ENCODE peak calls at places on chromosomes 13 and 19, in seven cellular contexts. One of them, this sample, is unnamed.

GRCh38 chr13:98524391-98524790 is 52.5 kb downstream of the STK24 start:
- ATAC-seq in heart right ventricle: no peak
- ATAC-seq in heart left ventricle: peak; percentile 29
- ATAC-seq in upper lobe of left lung: no peak
- ATAC-seq in activated CD8-positive, alpha-beta T cell treated with anti-CD3 and anti-CD28 coated beads, Interleukin-2, amount 10 ng/mL, durations not matched to agents 7 days and 5 days: no peak
- ATAC-seq in A549: no peak
- ATAC-seq in lower lobe of right lung: no peak
- ATAC-seq in this sample: no peak

GRCh38 chr13:111060237-111060919 is 54.7 kb upstream of the ARHGEF7 start:
- ATAC-seq in lower lobe of right lung: no peak
- ATAC-seq in activated CD8-positive, alpha-beta T cell treated with anti-CD3 and anti-CD28 coated beads, Interleukin-2, amount 10 ng/mL, durations not matched to agents 7 days and 5 days: no peak
- ATAC-seq in heart right ventricle: no peak
- ATAC-seq in upper lobe of left lung: no peak
- ATAC-seq in heart left ventricle: no peak
- ATAC-seq in A549: no peak
- ATAC-seq in this sample: no peak

GRCh38 chr13:23510979-23511735 is 59.1 kb upstream of the TNFRSF19 start:
- ATAC-seq in A549: peak; percentile 64
- ATAC-seq in heart right ventricle: no peak
- ATAC-seq in lower lobe of right lung: no peak
- ATAC-seq in heart left ventricle: peak; percentile 42
- ATAC-seq in upper lobe of left lung: peak; percentile 34
- ATAC-seq in activated CD8-positive, alpha-beta T cell treated with anti-CD3 and anti-CD28 coated beads, Interleukin-2, amount 10 ng/mL, durations not matched to agents 7 days and 5 days: no peak
- ATAC-seq in this sample: peak; percentile 50

GRCh38 chr13:27847669-27848068 is 55.4 kb downstream of the GSX1 start:
- ATAC-seq in A549: no peak
- ATAC-seq in heart right ventricle: no peak
- ATAC-seq in activated CD8-positive, alpha-beta T cell treated with anti-CD3 and anti-CD28 coated beads, Interleukin-2, amount 10 ng/mL, durations not matched to agents 7 days and 5 days: no peak
- ATAC-seq in upper lobe of left lung: no peak
- ATAC-seq in lower lobe of right lung: no peak
- ATAC-seq in heart left ventricle: no peak
- ATAC-seq in this sample: no peak

GRCh38 chr13:83184150-83184475 is 698.2 kb downstream of the SLITRK1 start:
- ATAC-seq in heart right ventricle: no peak
- ATAC-seq in lower lobe of right lung: peak; percentile 11
- ATAC-seq in upper lobe of left lung: no peak
- ATAC-seq in activated CD8-positive, alpha-beta T cell treated with anti-CD3 and anti-CD28 coated beads, Interleukin-2, amount 10 ng/mL, durations not matched to agents 7 days and 5 days: no peak
- ATAC-seq in A549: no peak
- ATAC-seq in heart left ventricle: no peak
- ATAC-seq in this sample: no peak

GRCh38 chr13:51770160-51770559 is 33.8 kb downstream of the DHRS12 start:
- ATAC-seq in upper lobe of left lung: no peak
- ATAC-seq in activated CD8-positive, alpha-beta T cell treated with anti-CD3 and anti-CD28 coated beads, Interleukin-2, amount 10 ng/mL, durations not matched to agents 7 days and 5 days: no peak
- ATAC-seq in A549: no peak
- ATAC-seq in lower lobe of right lung: no peak
- ATAC-seq in heart left ventricle: no peak
- ATAC-seq in heart right ventricle: no peak
- ATAC-seq in this sample: no peak

GRCh38 chr13:98787173-98787572 is 34.7 kb upstream of the SLC15A1 start:
- ATAC-seq in lower lobe of right lung: no peak
- ATAC-seq in activated CD8-positive, alpha-beta T cell treated with anti-CD3 and anti-CD28 coated beads, Interleukin-2, amount 10 ng/mL, durations not matched to agents 7 days and 5 days: no peak
- ATAC-seq in heart right ventricle: no peak
- ATAC-seq in heart left ventricle: no peak
- ATAC-seq in upper lobe of left lung: no peak
- ATAC-seq in A549: no peak
- ATAC-seq in this sample: no peak

GRCh38 chr19:15287496-15287895 is 44.8 kb downstream of the BRD4 start:
- ATAC-seq in upper lobe of left lung: no peak
- ATAC-seq in heart left ventricle: no peak
- ATAC-seq in A549: no peak
- ATAC-seq in heart right ventricle: no peak
- ATAC-seq in activated CD8-positive, alpha-beta T cell treated with anti-CD3 and anti-CD28 coated beads, Interleukin-2, amount 10 ng/mL, durations not matched to agents 7 days and 5 days: peak; percentile 38
- ATAC-seq in lower lobe of right lung: no peak
- ATAC-seq in this sample: no peak

GRCh38 chr13:78341032-78341431 is 262.3 kb downstream of the POU4F1 start:
- ATAC-seq in activated CD8-positive, alpha-beta T cell treated with anti-CD3 and anti-CD28 coated beads, Interleukin-2, amount 10 ng/mL, durations not matched to agents 7 days and 5 days: no peak
- ATAC-seq in heart right ventricle: no peak
- ATAC-seq in heart left ventricle: no peak
- ATAC-seq in A549: no peak
- ATAC-seq in lower lobe of right lung: no peak
- ATAC-seq in upper lobe of left lung: no peak
- ATAC-seq in this sample: no peak

GRCh38 chr13:21595546-21595822 is 8.5 kb downstream of the MICU2 start:
- ATAC-seq in activated CD8-positive, alpha-beta T cell treated with anti-CD3 and anti-CD28 coated beads, Interleukin-2, amount 10 ng/mL, durations not matched to agents 7 days and 5 days: peak; percentile 27
- ATAC-seq in A549: no peak
- ATAC-seq in heart right ventricle: no peak
- ATAC-seq in heart left ventricle: peak; percentile 13
- ATAC-seq in upper lobe of left lung: no peak
- ATAC-seq in lower lobe of right lung: peak; percentile 51
- ATAC-seq in this sample: peak; percentile 86

GRCh38 chr19:33226550-33227241 is 1.0 kb upstream of the SLC7A10 start:
- ATAC-seq in lower lobe of right lung: peak; percentile 83
- ATAC-seq in heart left ventricle: no peak
- ATAC-seq in A549: peak; percentile 32
- ATAC-seq in heart right ventricle: no peak
- ATAC-seq in activated CD8-positive, alpha-beta T cell treated with anti-CD3 and anti-CD28 coated beads, Interleukin-2, amount 10 ng/mL, durations not matched to agents 7 days and 5 days: peak; percentile 56
- ATAC-seq in upper lobe of left lung: peak; percentile 64
- ATAC-seq in this sample: peak; percentile 46

GRCh38 chr13:30923423-30923822 is 9.0 kb upstream of the TEX26 start:
- ATAC-seq in upper lobe of left lung: no peak
- ATAC-seq in activated CD8-positive, alpha-beta T cell treated with anti-CD3 and anti-CD28 coated beads, Interleukin-2, amount 10 ng/mL, durations not matched to agents 7 days and 5 days: no peak
- ATAC-seq in heart right ventricle: no peak
- ATAC-seq in heart left ventricle: no peak
- ATAC-seq in lower lobe of right lung: no peak
- ATAC-seq in A549: no peak
- ATAC-seq in this sample: peak; percentile 83

GRCh38 chr19:19606021-19606420 is 12.5 kb downstream of the PBX4 start:
- ATAC-seq in A549: no peak
- ATAC-seq in heart right ventricle: no peak
- ATAC-seq in activated CD8-positive, alpha-beta T cell treated with anti-CD3 and anti-CD28 coated beads, Interleukin-2, amount 10 ng/mL, durations not matched to agents 7 days and 5 days: peak; percentile 65
- ATAC-seq in lower lobe of right lung: peak; percentile 42
- ATAC-seq in heart left ventricle: no peak
- ATAC-seq in upper lobe of left lung: no peak
- ATAC-seq in this sample: peak; percentile 95

GRCh38 chr19:47483200-47483599 is 819 bp downstream of the KPTN start:
- ATAC-seq in A549: no peak
- ATAC-seq in heart right ventricle: no peak
- ATAC-seq in heart left ventricle: no peak
- ATAC-seq in activated CD8-positive, alpha-beta T cell treated with anti-CD3 and anti-CD28 coated beads, Interleukin-2, amount 10 ng/mL, durations not matched to agents 7 days and 5 days: no peak
- ATAC-seq in upper lobe of left lung: no peak
- ATAC-seq in lower lobe of right lung: no peak
- ATAC-seq in this sample: no peak

GRCh38 chr19:41535029-41535622 is 40.8 kb upstream of the CEACAM21 start:
- ATAC-seq in activated CD8-positive, alpha-beta T cell treated with anti-CD3 and anti-CD28 coated beads, Interleukin-2, amount 10 ng/mL, durations not matched to agents 7 days and 5 days: peak; percentile 43
- ATAC-seq in heart right ventricle: no peak
- ATAC-seq in lower lobe of right lung: no peak
- ATAC-seq in heart left ventricle: no peak
- ATAC-seq in upper lobe of left lung: no peak
- ATAC-seq in A549: no peak
- ATAC-seq in this sample: peak; percentile 24

GRCh38 chr13:40941581-40941980 is 77.5 kb downstream of the ELF1 start:
- ATAC-seq in lower lobe of right lung: no peak
- ATAC-seq in heart left ventricle: no peak
- ATAC-seq in A549: no peak
- ATAC-seq in heart right ventricle: no peak
- ATAC-seq in activated CD8-positive, alpha-beta T cell treated with anti-CD3 and anti-CD28 coated beads, Interleukin-2, amount 10 ng/mL, durations not matched to agents 7 days and 5 days: no peak
- ATAC-seq in upper lobe of left lung: no peak
- ATAC-seq in this sample: no peak

GRCh38 chr13:40812724-40813445 is 23.5 kb downstream of the SLC25A15 start:
- ATAC-seq in heart right ventricle: no peak
- ATAC-seq in activated CD8-positive, alpha-beta T cell treated with anti-CD3 and anti-CD28 coated beads, Interleukin-2, amount 10 ng/mL, durations not matched to agents 7 days and 5 days: no peak
- ATAC-seq in lower lobe of right lung: no peak
- ATAC-seq in heart left ventricle: no peak
- ATAC-seq in A549: no peak
- ATAC-seq in upper lobe of left lung: no peak
- ATAC-seq in this sample: no peak

GRCh38 chr19:35899547-35900214 is 659 bp downstream of the NFKBID start:
- ATAC-seq in heart right ventricle: peak; percentile 87
- ATAC-seq in upper lobe of left lung: peak; percentile 88
- ATAC-seq in lower lobe of right lung: peak; percentile 91
- ATAC-seq in A549: peak; percentile 85
- ATAC-seq in heart left ventricle: peak; percentile 86
- ATAC-seq in activated CD8-positive, alpha-beta T cell treated with anti-CD3 and anti-CD28 coated beads, Interleukin-2, amount 10 ng/mL, durations not matched to agents 7 days and 5 days: peak; percentile 37
- ATAC-seq in this sample: peak; percentile 83

GRCh38 chr19:42233106-42233505 is 9.3 kb downstream of the GSK3A start:
- ATAC-seq in heart left ventricle: no peak
- ATAC-seq in activated CD8-positive, alpha-beta T cell treated with anti-CD3 and anti-CD28 coated beads, Interleukin-2, amount 10 ng/mL, durations not matched to agents 7 days and 5 days: no peak
- ATAC-seq in lower lobe of right lung: no peak
- ATAC-seq in heart right ventricle: no peak
- ATAC-seq in upper lobe of left lung: no peak
- ATAC-seq in A549: no peak
- ATAC-seq in this sample: no peak

GRCh38 chr19:3275068-3275582 is 50.7 kb downstream of the CELF5 start:
- ATAC-seq in heart left ventricle: peak; percentile 5
- ATAC-seq in A549: peak; percentile 65
- ATAC-seq in heart right ventricle: no peak
- ATAC-seq in activated CD8-positive, alpha-beta T cell treated with anti-CD3 and anti-CD28 coated beads, Interleukin-2, amount 10 ng/mL, durations not matched to agents 7 days and 5 days: peak; percentile 55
- ATAC-seq in lower lobe of right lung: no peak
- ATAC-seq in upper lobe of left lung: no peak
- ATAC-seq in this sample: no peak

GRCh38 chr19:54311486-54311885 is 1.5 kb downstream of the LILRA5 start:
- ATAC-seq in lower lobe of right lung: no peak
- ATAC-seq in A549: no peak
- ATAC-seq in upper lobe of left lung: no peak
- ATAC-seq in heart left ventricle: no peak
- ATAC-seq in activated CD8-positive, alpha-beta T cell treated with anti-CD3 and anti-CD28 coated beads, Interleukin-2, amount 10 ng/mL, durations not matched to agents 7 days and 5 days: no peak
- ATAC-seq in heart right ventricle: no peak
- ATAC-seq in this sample: no peak

GRCh38 chr19:35612559-35613321 is at the start of gene HAUS5:
- ATAC-seq in A549: peak; percentile 92
- ATAC-seq in heart left ventricle: peak; percentile 99
- ATAC-seq in upper lobe of left lung: peak; percentile 97
- ATAC-seq in heart right ventricle: peak; percentile 99
- ATAC-seq in activated CD8-positive, alpha-beta T cell treated with anti-CD3 and anti-CD28 coated beads, Interleukin-2, amount 10 ng/mL, durations not matched to agents 7 days and 5 days: peak; percentile 93
- ATAC-seq in lower lobe of right lung: peak; percentile 94
- ATAC-seq in this sample: peak; percentile 92

GRCh38 chr13:51370811-51371210 is 31.3 kb downstream of the SERPINE3 start:
- ATAC-seq in A549: no peak
- ATAC-seq in heart right ventricle: no peak
- ATAC-seq in activated CD8-positive, alpha-beta T cell treated with anti-CD3 and anti-CD28 coated beads, Interleukin-2, amount 10 ng/mL, durations not matched to agents 7 days and 5 days: no peak
- ATAC-seq in lower lobe of right lung: no peak
- ATAC-seq in heart left ventricle: no peak
- ATAC-seq in upper lobe of left lung: no peak
- ATAC-seq in this sample: no peak

GRCh38 chr13:84088996-84089395 is 206.7 kb upstream of the SLITRK1 start:
- ATAC-seq in upper lobe of left lung: no peak
- ATAC-seq in heart left ventricle: no peak
- ATAC-seq in activated CD8-positive, alpha-beta T cell treated with anti-CD3 and anti-CD28 coated beads, Interleukin-2, amount 10 ng/mL, durations not matched to agents 7 days and 5 days: no peak
- ATAC-seq in A549: no peak
- ATAC-seq in lower lobe of right lung: no peak
- ATAC-seq in heart right ventricle: no peak
- ATAC-seq in this sample: no peak

GRCh38 chr19:51461723-51462161 is 3.5 kb upstream of the SIGLEC8 start:
- ATAC-seq in activated CD8-positive, alpha-beta T cell treated with anti-CD3 and anti-CD28 coated beads, Interleukin-2, amount 10 ng/mL, durations not matched to agents 7 days and 5 days: no peak
- ATAC-seq in lower lobe of right lung: peak; percentile 48
- ATAC-seq in A549: no peak
- ATAC-seq in heart right ventricle: peak; percentile 52
- ATAC-seq in upper lobe of left lung: peak; percentile 57
- ATAC-seq in heart left ventricle: peak; percentile 48
- ATAC-seq in this sample: peak; percentile 27

GRCh38 chr19:18603255-18603957 is 3.2 kb downstream of the CRLF1 start:
- ATAC-seq in heart right ventricle: no peak
- ATAC-seq in lower lobe of right lung: no peak
- ATAC-seq in heart left ventricle: peak; percentile 45
- ATAC-seq in A549: peak; percentile 65
- ATAC-seq in upper lobe of left lung: no peak
- ATAC-seq in activated CD8-positive, alpha-beta T cell treated with anti-CD3 and anti-CD28 coated beads, Interleukin-2, amount 10 ng/mL, durations not matched to agents 7 days and 5 days: peak; percentile 46
- ATAC-seq in this sample: no peak

GRCh38 chr19:843180-843835 is 2.5 kb downstream of the PRTN3 start:
- ATAC-seq in lower lobe of right lung: peak; percentile 64
- ATAC-seq in A549: peak; percentile 83
- ATAC-seq in activated CD8-positive, alpha-beta T cell treated with anti-CD3 and anti-CD28 coated beads, Interleukin-2, amount 10 ng/mL, durations not matched to agents 7 days and 5 days: peak; percentile 23
- ATAC-seq in heart right ventricle: no peak
- ATAC-seq in upper lobe of left lung: peak; percentile 49
- ATAC-seq in heart left ventricle: peak; percentile 54
- ATAC-seq in this sample: peak; percentile 21

GRCh38 chr13:39224841-39225240 is 186.6 kb downstream of the NHLRC3 start:
- ATAC-seq in heart right ventricle: no peak
- ATAC-seq in activated CD8-positive, alpha-beta T cell treated with anti-CD3 and anti-CD28 coated beads, Interleukin-2, amount 10 ng/mL, durations not matched to agents 7 days and 5 days: no peak
- ATAC-seq in A549: no peak
- ATAC-seq in upper lobe of left lung: no peak
- ATAC-seq in lower lobe of right lung: no peak
- ATAC-seq in heart left ventricle: no peak
- ATAC-seq in this sample: no peak

GRCh38 chr13:72218966-72219365 is 352.0 kb upstream of the DACH1 start:
- ATAC-seq in activated CD8-positive, alpha-beta T cell treated with anti-CD3 and anti-CD28 coated beads, Interleukin-2, amount 10 ng/mL, durations not matched to agents 7 days and 5 days: no peak
- ATAC-seq in heart left ventricle: no peak
- ATAC-seq in A549: no peak
- ATAC-seq in lower lobe of right lung: no peak
- ATAC-seq in upper lobe of left lung: no peak
- ATAC-seq in heart right ventricle: no peak
- ATAC-seq in this sample: no peak

GRCh38 chr19:18771328-18772242 is 19.5 kb downstream of the COMP start:
- ATAC-seq in activated CD8-positive, alpha-beta T cell treated with anti-CD3 and anti-CD28 coated beads, Interleukin-2, amount 10 ng/mL, durations not matched to agents 7 days and 5 days: no peak
- ATAC-seq in lower lobe of right lung: no peak
- ATAC-seq in upper lobe of left lung: no peak
- ATAC-seq in heart left ventricle: no peak
- ATAC-seq in heart right ventricle: no peak
- ATAC-seq in A549: peak; percentile 36
- ATAC-seq in this sample: no peak

This sample was measured in esophagus mucosa.